ENCODE peak calls at places on chromosome 14, in seven cellular contexts. One of them, this sample, is unnamed.

GRCh38 chr14:57209561-57209960 is 59.1 kb downstream of the EXOC5 start:
- DNase-seq in mucosa of gallbladder: no peak
- DNase-seq in MM.1S: no peak
- DNase-seq in choroid plexus epithelial cell: peak; percentile 51
- DNase-seq in BE2C: no peak
- DNase-seq in osteocyte: no peak
- DNase-seq in lung microvascular endothelial cell: no peak
- DNase-seq in this sample: no peak

GRCh38 chr14:104304451-104305351 is 166.3 kb downstream of the KIF26A start:
- DNase-seq in mucosa of gallbladder: no peak
- DNase-seq in MM.1S: no peak
- DNase-seq in choroid plexus epithelial cell: no peak
- DNase-seq in BE2C: no peak
- DNase-seq in osteocyte: no peak
- DNase-seq in lung microvascular endothelial cell: no peak
- DNase-seq in this sample: no peak

GRCh38 chr14:71591929-71592328 is 340.3 kb upstream of the RGS6 start:
- DNase-seq in mucosa of gallbladder: no peak
- DNase-seq in MM.1S: peak; percentile 53
- DNase-seq in choroid plexus epithelial cell: peak; percentile 72
- DNase-seq in BE2C: no peak
- DNase-seq in osteocyte: no peak
- DNase-seq in lung microvascular endothelial cell: peak; percentile 14
- DNase-seq in this sample: no peak

GRCh38 chr14:39034481-39035296 is 68.3 kb downstream of the SEC23A start:
- DNase-seq in mucosa of gallbladder: no peak
- DNase-seq in MM.1S: no peak
- DNase-seq in choroid plexus epithelial cell: peak; percentile 60
- DNase-seq in BE2C: peak; percentile 67
- DNase-seq in osteocyte: no peak
- DNase-seq in lung microvascular endothelial cell: peak; percentile 17
- DNase-seq in this sample: peak; percentile 5

GRCh38 chr14:87013583-87013982 is 979.4 kb downstream of the GALC start:
- DNase-seq in mucosa of gallbladder: no peak
- DNase-seq in MM.1S: no peak
- DNase-seq in choroid plexus epithelial cell: peak; percentile 16
- DNase-seq in BE2C: no peak
- DNase-seq in osteocyte: no peak
- DNase-seq in lung microvascular endothelial cell: no peak
- DNase-seq in this sample: no peak

GRCh38 chr14:56189306-56189705 is 71.1 kb downstream of the PELI2 start:
- DNase-seq in mucosa of gallbladder: no peak
- DNase-seq in MM.1S: no peak
- DNase-seq in choroid plexus epithelial cell: peak; percentile 64
- DNase-seq in BE2C: no peak
- DNase-seq in osteocyte: peak; percentile 11
- DNase-seq in lung microvascular endothelial cell: peak; percentile 67
- DNase-seq in this sample: no peak

GRCh38 chr14:84144166-84144565 is 1385.8 kb upstream of the FLRT2 start:
- DNase-seq in mucosa of gallbladder: no peak
- DNase-seq in MM.1S: no peak
- DNase-seq in choroid plexus epithelial cell: peak; percentile 53
- DNase-seq in BE2C: no peak
- DNase-seq in osteocyte: no peak
- DNase-seq in lung microvascular endothelial cell: peak; percentile 81
- DNase-seq in this sample: no peak

GRCh38 chr14:39680777-39681176 is 248.5 kb upstream of the FBXO33 start:
- DNase-seq in mucosa of gallbladder: no peak
- DNase-seq in MM.1S: no peak
- DNase-seq in choroid plexus epithelial cell: no peak
- DNase-seq in BE2C: no peak
- DNase-seq in osteocyte: no peak
- DNase-seq in lung microvascular endothelial cell: no peak
- DNase-seq in this sample: no peak

GRCh38 chr14:75602527-75602926 is 24.1 kb downstream of the FLVCR2 start:
- DNase-seq in mucosa of gallbladder: no peak
- DNase-seq in MM.1S: no peak
- DNase-seq in choroid plexus epithelial cell: no peak
- DNase-seq in BE2C: no peak
- DNase-seq in osteocyte: no peak
- DNase-seq in lung microvascular endothelial cell: no peak
- DNase-seq in this sample: no peak

GRCh38 chr14:76486251-76486743 is 110.4 kb downstream of the ESRRB start:
- DNase-seq in mucosa of gallbladder: no peak
- DNase-seq in MM.1S: no peak
- DNase-seq in choroid plexus epithelial cell: no peak
- DNase-seq in BE2C: peak; percentile 93
- DNase-seq in osteocyte: no peak
- DNase-seq in lung microvascular endothelial cell: no peak
- DNase-seq in this sample: peak; percentile 73

GRCh38 chr14:24633353-24633752 is 637 bp downstream of the GZMB start:
- DNase-seq in mucosa of gallbladder: no peak
- DNase-seq in MM.1S: no peak
- DNase-seq in choroid plexus epithelial cell: no peak
- DNase-seq in BE2C: no peak
- DNase-seq in osteocyte: no peak
- DNase-seq in lung microvascular endothelial cell: no peak
- DNase-seq in this sample: no peak

GRCh38 chr14:72830786-72831583 is 62.9 kb downstream of the DPF3 start:
- DNase-seq in mucosa of gallbladder: no peak
- DNase-seq in MM.1S: no peak
- DNase-seq in choroid plexus epithelial cell: peak; percentile 18
- DNase-seq in BE2C: no peak
- DNase-seq in osteocyte: no peak
- DNase-seq in lung microvascular endothelial cell: no peak
- DNase-seq in this sample: no peak

GRCh38 chr14:98953544-98954346 is 318.3 kb downstream of the BCL11B start:
- DNase-seq in mucosa of gallbladder: no peak
- DNase-seq in MM.1S: no peak
- DNase-seq in choroid plexus epithelial cell: no peak
- DNase-seq in BE2C: no peak
- DNase-seq in osteocyte: peak; percentile 80
- DNase-seq in lung microvascular endothelial cell: no peak
- DNase-seq in this sample: no peak